ENCODE peak calls at places on chromosome 14, in eight cellular contexts. One of them, this sample, is unnamed.

GRCh38 chr14:75277000-75277795 is 1.4 kb upstream of the FOS start:
- DNase-seq in germinal center: peak; percentile 63
- DNase-seq in stomach: peak; percentile 90
- DNase-seq in A172: no peak
- DNase-seq in endothelial cell: peak; percentile 88
- DNase-seq in activated CD4-positive, alpha-beta T cell treated with anti-CD3 and anti-CD28 coated beads, Interleukin-2, amount 50 U/mL, for 48 hours: peak; percentile 45
- DNase-seq in pancreas: peak; percentile 91
- DNase-seq in GM04503: no peak
- DNase-seq in this sample: peak; percentile 71

GRCh38 chr14:90453401-90453951 is 56.6 kb downstream of the CALM1 start:
- DNase-seq in germinal center: no peak
- DNase-seq in stomach: peak; percentile 35
- DNase-seq in A172: no peak
- DNase-seq in endothelial cell: no peak
- DNase-seq in activated CD4-positive, alpha-beta T cell treated with anti-CD3 and anti-CD28 coated beads, Interleukin-2, amount 50 U/mL, for 48 hours: no peak
- DNase-seq in pancreas: peak; percentile 30
- DNase-seq in GM04503: no peak
- DNase-seq in this sample: no peak

GRCh38 chr14:35362911-35363374 is 41.6 kb downstream of the NFKBIA start:
- DNase-seq in germinal center: no peak
- DNase-seq in stomach: no peak
- DNase-seq in A172: no peak
- DNase-seq in endothelial cell: no peak
- DNase-seq in activated CD4-positive, alpha-beta T cell treated with anti-CD3 and anti-CD28 coated beads, Interleukin-2, amount 50 U/mL, for 48 hours: no peak
- DNase-seq in pancreas: no peak
- DNase-seq in GM04503: no peak
- DNase-seq in this sample: no peak

GRCh38 chr14:90419200-90419599 is 22.4 kb downstream of the CALM1 start:
- DNase-seq in germinal center: no peak
- DNase-seq in stomach: peak; percentile 74
- DNase-seq in A172: peak; percentile 99
- DNase-seq in endothelial cell: peak; percentile 27
- DNase-seq in activated CD4-positive, alpha-beta T cell treated with anti-CD3 and anti-CD28 coated beads, Interleukin-2, amount 50 U/mL, for 48 hours: no peak
- DNase-seq in pancreas: peak; percentile 43
- DNase-seq in GM04503: peak; percentile 65
- DNase-seq in this sample: no peak

GRCh38 chr14:28931999-28932398 is 165.4 kb downstream of the FOXG1 start:
- DNase-seq in germinal center: no peak
- DNase-seq in stomach: no peak
- DNase-seq in A172: no peak
- DNase-seq in endothelial cell: no peak
- DNase-seq in activated CD4-positive, alpha-beta T cell treated with anti-CD3 and anti-CD28 coated beads, Interleukin-2, amount 50 U/mL, for 48 hours: no peak
- DNase-seq in pancreas: no peak
- DNase-seq in GM04503: no peak
- DNase-seq in this sample: no peak

GRCh38 chr14:34034447-34035176 is 83.7 kb upstream of the EGLN3 start:
- DNase-seq in germinal center: no peak
- DNase-seq in stomach: no peak
- DNase-seq in A172: no peak
- DNase-seq in endothelial cell: no peak
- DNase-seq in activated CD4-positive, alpha-beta T cell treated with anti-CD3 and anti-CD28 coated beads, Interleukin-2, amount 50 U/mL, for 48 hours: no peak
- DNase-seq in pancreas: no peak
- DNase-seq in GM04503: no peak
- DNase-seq in this sample: no peak

GRCh38 chr14:33592298-33592697 is 358.6 kb downstream of the EGLN3 start:
- DNase-seq in germinal center: no peak
- DNase-seq in stomach: no peak
- DNase-seq in A172: peak; percentile 8
- DNase-seq in endothelial cell: no peak
- DNase-seq in activated CD4-positive, alpha-beta T cell treated with anti-CD3 and anti-CD28 coated beads, Interleukin-2, amount 50 U/mL, for 48 hours: no peak
- DNase-seq in pancreas: no peak
- DNase-seq in GM04503: no peak
- DNase-seq in this sample: no peak

GRCh38 chr14:59483360-59483759 is 848 bp downstream of the L3HYPDH start:
- DNase-seq in germinal center: no peak
- DNase-seq in stomach: no peak
- DNase-seq in A172: peak; percentile 12
- DNase-seq in endothelial cell: no peak
- DNase-seq in activated CD4-positive, alpha-beta T cell treated with anti-CD3 and anti-CD28 coated beads, Interleukin-2, amount 50 U/mL, for 48 hours: no peak
- DNase-seq in pancreas: peak; percentile 7
- DNase-seq in GM04503: peak; percentile 21
- DNase-seq in this sample: no peak

GRCh38 chr14:91891081-91891480 is 23.7 kb upstream of the TC2N start:
- DNase-seq in germinal center: no peak
- DNase-seq in stomach: no peak
- DNase-seq in A172: no peak
- DNase-seq in endothelial cell: no peak
- DNase-seq in activated CD4-positive, alpha-beta T cell treated with anti-CD3 and anti-CD28 coated beads, Interleukin-2, amount 50 U/mL, for 48 hours: no peak
- DNase-seq in pancreas: no peak
- DNase-seq in GM04503: no peak
- DNase-seq in this sample: no peak

GRCh38 chr14:76955575-76956252 is 72.8 kb downstream of the IRF2BPL start:
- DNase-seq in germinal center: peak; percentile 32
- DNase-seq in stomach: no peak
- DNase-seq in A172: peak; percentile 50
- DNase-seq in endothelial cell: no peak
- DNase-seq in activated CD4-positive, alpha-beta T cell treated with anti-CD3 and anti-CD28 coated beads, Interleukin-2, amount 50 U/mL, for 48 hours: peak; percentile 61
- DNase-seq in pancreas: no peak
- DNase-seq in GM04503: no peak
- DNase-seq in this sample: peak; percentile 59

GRCh38 chr14:37422748-37423147 is 172.3 kb downstream of the FOXA1 start:
- DNase-seq in germinal center: no peak
- DNase-seq in stomach: no peak
- DNase-seq in A172: no peak
- DNase-seq in endothelial cell: no peak
- DNase-seq in activated CD4-positive, alpha-beta T cell treated with anti-CD3 and anti-CD28 coated beads, Interleukin-2, amount 50 U/mL, for 48 hours: no peak
- DNase-seq in pancreas: no peak
- DNase-seq in GM04503: no peak
- DNase-seq in this sample: no peak

GRCh38 chr14:104954746-104955395 is 23.3 kb downstream of the AHNAK2 start:
- DNase-seq in germinal center: no peak
- DNase-seq in stomach: no peak
- DNase-seq in A172: no peak
- DNase-seq in endothelial cell: no peak
- DNase-seq in activated CD4-positive, alpha-beta T cell treated with anti-CD3 and anti-CD28 coated beads, Interleukin-2, amount 50 U/mL, for 48 hours: no peak
- DNase-seq in pancreas: no peak
- DNase-seq in GM04503: no peak
- DNase-seq in this sample: no peak

GRCh38 chr14:76375484-76375883 is 453 bp upstream of the ESRRB start:
- DNase-seq in germinal center: no peak
- DNase-seq in stomach: no peak
- DNase-seq in A172: no peak
- DNase-seq in endothelial cell: no peak
- DNase-seq in activated CD4-positive, alpha-beta T cell treated with anti-CD3 and anti-CD28 coated beads, Interleukin-2, amount 50 U/mL, for 48 hours: no peak
- DNase-seq in pancreas: no peak
- DNase-seq in GM04503: no peak
- DNase-seq in this sample: no peak

GRCh38 chr14:38904959-38905358 is 198.1 kb downstream of the SEC23A start:
- DNase-seq in germinal center: no peak
- DNase-seq in stomach: no peak
- DNase-seq in A172: no peak
- DNase-seq in endothelial cell: no peak
- DNase-seq in activated CD4-positive, alpha-beta T cell treated with anti-CD3 and anti-CD28 coated beads, Interleukin-2, amount 50 U/mL, for 48 hours: no peak
- DNase-seq in pancreas: no peak
- DNase-seq in GM04503: no peak
- DNase-seq in this sample: no peak

GRCh38 chr14:105250008-105250366 is 1.7 kb downstream of the BTBD6 start:
- DNase-seq in germinal center: no peak
- DNase-seq in stomach: no peak
- DNase-seq in A172: no peak
- DNase-seq in endothelial cell: no peak
- DNase-seq in activated CD4-positive, alpha-beta T cell treated with anti-CD3 and anti-CD28 coated beads, Interleukin-2, amount 50 U/mL, for 48 hours: no peak
- DNase-seq in pancreas: no peak
- DNase-seq in GM04503: no peak
- DNase-seq in this sample: no peak

GRCh38 chr14:80956922-80957321 is 1.5 kb downstream of the TSHR start:
- DNase-seq in germinal center: peak; percentile 18
- DNase-seq in stomach: no peak
- DNase-seq in A172: no peak
- DNase-seq in endothelial cell: no peak
- DNase-seq in activated CD4-positive, alpha-beta T cell treated with anti-CD3 and anti-CD28 coated beads, Interleukin-2, amount 50 U/mL, for 48 hours: no peak
- DNase-seq in pancreas: no peak
- DNase-seq in GM04503: no peak
- DNase-seq in this sample: peak; percentile 49

GRCh38 chr14:100837812-100838170 is 11.9 kb downstream of the MEG3 start:
- DNase-seq in germinal center: no peak
- DNase-seq in stomach: no peak
- DNase-seq in A172: no peak
- DNase-seq in endothelial cell: no peak
- DNase-seq in activated CD4-positive, alpha-beta T cell treated with anti-CD3 and anti-CD28 coated beads, Interleukin-2, amount 50 U/mL, for 48 hours: no peak
- DNase-seq in pancreas: no peak
- DNase-seq in GM04503: no peak
- DNase-seq in this sample: no peak

GRCh38 chr14:76293923-76294322 is 82.0 kb upstream of the ESRRB start:
- DNase-seq in germinal center: no peak
- DNase-seq in stomach: no peak
- DNase-seq in A172: no peak
- DNase-seq in endothelial cell: no peak
- DNase-seq in activated CD4-positive, alpha-beta T cell treated with anti-CD3 and anti-CD28 coated beads, Interleukin-2, amount 50 U/mL, for 48 hours: no peak
- DNase-seq in pancreas: peak; percentile 55
- DNase-seq in GM04503: no peak
- DNase-seq in this sample: no peak

GRCh38 chr14:50539051-50539450 is 6.7 kb upstream of the MAP4K5 start:
- DNase-seq in germinal center: no peak
- DNase-seq in stomach: no peak
- DNase-seq in A172: no peak
- DNase-seq in endothelial cell: no peak
- DNase-seq in activated CD4-positive, alpha-beta T cell treated with anti-CD3 and anti-CD28 coated beads, Interleukin-2, amount 50 U/mL, for 48 hours: no peak
- DNase-seq in pancreas: no peak
- DNase-seq in GM04503: no peak
- DNase-seq in this sample: no peak

GRCh38 chr14:22515961-22516360 is 73.1 kb downstream of the DAD1 start:
- DNase-seq in germinal center: no peak
- DNase-seq in stomach: no peak
- DNase-seq in A172: no peak
- DNase-seq in endothelial cell: no peak
- DNase-seq in activated CD4-positive, alpha-beta T cell treated with anti-CD3 and anti-CD28 coated beads, Interleukin-2, amount 50 U/mL, for 48 hours: no peak
- DNase-seq in pancreas: no peak
- DNase-seq in GM04503: no peak
- DNase-seq in this sample: no peak

GRCh38 chr14:54738009-54738408 is 164.6 kb downstream of the GCH1 start:
- DNase-seq in germinal center: no peak
- DNase-seq in stomach: no peak
- DNase-seq in A172: no peak
- DNase-seq in endothelial cell: no peak
- DNase-seq in activated CD4-positive, alpha-beta T cell treated with anti-CD3 and anti-CD28 coated beads, Interleukin-2, amount 50 U/mL, for 48 hours: no peak
- DNase-seq in pancreas: no peak
- DNase-seq in GM04503: no peak
- DNase-seq in this sample: no peak

GRCh38 chr14:104941508-104942365 is 17.1 kb downstream of the PLD4 start:
- DNase-seq in germinal center: no peak
- DNase-seq in stomach: no peak
- DNase-seq in A172: no peak
- DNase-seq in endothelial cell: no peak
- DNase-seq in activated CD4-positive, alpha-beta T cell treated with anti-CD3 and anti-CD28 coated beads, Interleukin-2, amount 50 U/mL, for 48 hours: no peak
- DNase-seq in pancreas: peak; percentile 1
- DNase-seq in GM04503: no peak
- DNase-seq in this sample: no peak

GRCh38 chr14:53399057-53399456 is 245.9 kb upstream of the DDHD1 start:
- DNase-seq in germinal center: no peak
- DNase-seq in stomach: no peak
- DNase-seq in A172: peak; percentile 59
- DNase-seq in endothelial cell: peak; percentile 40
- DNase-seq in activated CD4-positive, alpha-beta T cell treated with anti-CD3 and anti-CD28 coated beads, Interleukin-2, amount 50 U/mL, for 48 hours: no peak
- DNase-seq in pancreas: no peak
- DNase-seq in GM04503: peak; percentile 63
- DNase-seq in this sample: no peak